ENCODE peak calls at places on chromosomes 5 and 9, in seven cellular contexts. P is IMR-90, N is H1, X is HCT116, Z is HepG2, D is K562, U is GM12878. Q is an unnamed sample.

GRCh38 chr9:72444436-72444835 is 77.0 kb upstream of the TMC1 start:
- DNase-seq in Z (no peak), N (no peak), D (no peak), U (no peak), P (no peak), X (no peak), Q (no peak)

GRCh38 chr9:81372628-81373191 is 316.6 kb downstream of the TLE1 start:
- DNase-seq in U (no peak), D (no peak), X (no peak), N (no peak), P (no peak), Z (no peak), Q (no peak)

GRCh38 chr5:153516503-153516902 is 26.0 kb downstream of the GRIA1 start:
- DNase-seq in N (no peak), P (no peak), X (no peak), U (no peak), D (no peak), Z (no peak), Q (no peak)

GRCh38 chr9:132647355-132647754 is 22.4 kb downstream of the DDX31 start:
- DNase-seq in D (no peak), Z (no peak), N (no peak), X (no peak), P (peak; percentile 100), U (no peak), Q (no peak)

GRCh38 chr5:167743685-167744084 is 547.8 kb upstream of the WWC1 start:
- DNase-seq in Z (no peak), X (no peak), U (no peak), N (no peak), D (no peak), P (peak; percentile 81), Q (no peak)

GRCh38 chr5:62627901-62628300 is 49.3 kb downstream of the LRRC70 start:
- DNase-seq in D (no peak), X (no peak), U (no peak), P (no peak), N (peak; percentile 17), Z (no peak), Q (no peak)

GRCh38 chr9:101508203-101508602 is 25.4 kb upstream of the RNF20 start:
- DNase-seq in N (no peak), X (no peak), U (no peak), Z (no peak), P (peak; percentile 51), D (no peak), Q (no peak)

GRCh38 chr5:56900395-56900794 is 9.0 kb upstream of the SETD9 start:
- DNase-seq in U (no peak), X (no peak), Z (no peak), D (no peak), P (peak; percentile 53), N (no peak), Q (peak; percentile 42)

GRCh38 chr5:6674421-6674820 is 38.8 kb upstream of the TENT4A start:
- DNase-seq in Z (no peak), N (no peak), X (no peak), D (no peak), U (no peak), P (no peak), Q (no peak)

GRCh38 chr5:69217732-69218568 is 16.7 kb upstream of the CDK7 start:
- DNase-seq in D (peak; percentile 96), U (peak; percentile 69), Z (peak; percentile 88), X (peak; percentile 83), P (peak; percentile 86), N (peak; percentile 92), Q (peak; percentile 90)

GRCh38 chr5:134803821-134804220 is 41.9 kb upstream of the C5orf24 start:
- DNase-seq in U (no peak), X (no peak), Z (no peak), N (no peak), D (no peak), P (no peak), Q (no peak)

GRCh38 chr9:127444283-127444920 is 6.8 kb downstream of the RPL12 start:
- DNase-seq in D (no peak), N (no peak), U (no peak), P (no peak), Z (no peak), X (no peak), Q (no peak)

GRCh38 chr5:43042626-43043399 is 2.7 kb upstream of the ANXA2R start:
- DNase-seq in X (peak; percentile 62), P (peak; percentile 70), D (peak; percentile 72), Z (no peak), N (peak; percentile 67), U (peak; percentile 55), Q (peak; percentile 77)

GRCh38 chr5:54234304-54234938 is 76.0 kb downstream of the ARL15 start:
- DNase-seq in U (no peak), N (no peak), X (no peak), P (peak; percentile 73), D (no peak), Z (peak; percentile 9), Q (peak; percentile 38)

GRCh38 chr9:7216004-7216821 is 458.4 kb downstream of the KDM4C start:
- DNase-seq in U (no peak), P (peak; percentile 7), N (no peak), D (no peak), Z (peak; percentile 13), X (no peak), Q (no peak)

GRCh38 chr9:38621434-38622082 is 1.2 kb upstream of the ANKRD18A start:
- DNase-seq in D (no peak), X (no peak), Z (peak; percentile 3), N (peak; percentile 81), U (no peak), P (no peak), Q (no peak)

GRCh38 chr5:82022499-82022898 is 50.7 kb downstream of the ATG10 start:
- DNase-seq in D (no peak), X (no peak), U (no peak), Z (no peak), P (no peak), N (no peak), Q (no peak)

GRCh38 chr5:82019342-82020138 is 47.7 kb downstream of the ATG10 start:
- DNase-seq in P (no peak), U (no peak), D (no peak), X (no peak), Z (peak; percentile 50), N (no peak), Q (no peak)

GRCh38 chr5:82023530-82024095 is 51.8 kb downstream of the ATG10 start:
- DNase-seq in X (no peak), P (peak; percentile 44), D (no peak), N (no peak), U (no peak), Z (no peak), Q (no peak)

GRCh38 chr5:82018462-82018861 is 46.6 kb downstream of the ATG10 start:
- DNase-seq in N (no peak), X (no peak), Z (peak; percentile 80), U (no peak), D (peak; percentile 32), P (peak; percentile 19), Q (no peak)
- TF ChIP-seq CTCF in N (no peak), X (no peak), Z (peak; percentile 65), U (no peak), D (peak; percentile 41), P (no peak), Q (no peak)

GRCh38 chr5:136501133-136501532 is 135.8 kb upstream of the TRPC7 start:
- DNase-seq in N (no peak), U (no peak), D (no peak), X (no peak), P (no peak), Z (no peak), Q (no peak)
- H3K9ac ChIP-seq in N (no peak overlapping the region), U (no peak overlapping the region), D (no peak overlapping the region), X (no peak overlapping the region), P (no peak overlapping the region), Z (no peak overlapping the region), Q (no peak overlapping the region)

DNA sequence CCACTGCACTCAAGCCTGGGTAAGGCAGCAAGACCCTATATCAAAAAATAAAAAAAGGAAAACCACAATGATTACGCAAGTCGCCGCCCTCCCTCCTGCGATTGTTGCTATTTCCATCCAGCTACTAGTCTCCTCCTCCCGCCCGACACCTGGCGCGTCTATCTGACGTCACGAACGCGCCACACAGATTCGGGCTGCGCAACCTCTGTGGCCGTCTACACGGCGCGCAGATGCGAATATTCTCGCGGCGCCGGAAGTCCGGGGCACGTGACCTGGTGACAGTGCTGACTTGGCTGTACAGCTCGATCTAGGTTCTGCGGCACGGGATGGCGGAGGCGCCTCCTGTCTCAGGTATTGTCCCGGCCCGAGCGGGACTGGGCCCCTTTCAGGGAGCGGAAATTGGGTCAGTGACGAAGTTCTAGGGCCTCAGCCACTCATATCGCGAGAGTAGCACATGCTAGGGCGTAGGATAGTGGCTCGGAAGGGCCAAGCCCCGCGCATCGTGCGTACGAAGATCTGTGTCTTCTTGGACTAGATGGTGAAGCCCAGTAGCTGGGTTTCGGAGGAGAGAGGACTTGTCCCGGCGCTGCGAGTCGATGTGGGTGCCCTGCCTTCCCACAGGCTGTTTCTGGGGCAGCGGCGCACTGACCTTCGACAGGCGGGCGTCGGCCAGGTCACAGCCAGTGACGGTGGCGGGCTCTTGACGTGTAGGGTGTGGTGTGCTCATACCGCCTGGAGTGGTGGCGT is at the start of gene NFX1:
- DNase-seq in N (peak; percentile 96), X (peak; percentile 95), P (peak; percentile 99), D (peak; percentile 90), Z (peak; percentile 94), U (peak; percentile 94), Q (peak; percentile 99)
- TF ChIP-seq POLR2A in N (peak; percentile 96), X (peak; percentile 68), P (peak; percentile 98), D (peak; percentile 93), Z (peak; percentile 87), U (peak; percentile 98), Q (peak; percentile 95)

GRCh38 chr5:81297531-81297930 is 3.9 kb upstream of the ZCCHC9 start:
- DNase-seq in X (no peak), N (no peak), P (no peak), U (no peak), Z (no peak), D (no peak), Q (no peak)

GRCh38 chr5:81302596-81302995 is 1.2 kb downstream of the ZCCHC9 start:
- DNase-seq in P (peak; percentile 31), D (no peak), U (no peak), N (no peak), Z (peak; percentile 24), X (no peak), Q (no peak)

GRCh38 chr5:81305783-81306182 is 4.4 kb downstream of the ZCCHC9 start:
- DNase-seq in P (no peak), X (no peak), U (no peak), N (no peak), Z (no peak), D (no peak), Q (no peak)

GRCh38 chr5:81303563-81303962 is 2.2 kb downstream of the ZCCHC9 start:
- DNase-seq in X (no peak), P (peak; percentile 94), D (no peak), N (no peak), Z (peak; percentile 20), U (no peak), Q (no peak)

DNA sequence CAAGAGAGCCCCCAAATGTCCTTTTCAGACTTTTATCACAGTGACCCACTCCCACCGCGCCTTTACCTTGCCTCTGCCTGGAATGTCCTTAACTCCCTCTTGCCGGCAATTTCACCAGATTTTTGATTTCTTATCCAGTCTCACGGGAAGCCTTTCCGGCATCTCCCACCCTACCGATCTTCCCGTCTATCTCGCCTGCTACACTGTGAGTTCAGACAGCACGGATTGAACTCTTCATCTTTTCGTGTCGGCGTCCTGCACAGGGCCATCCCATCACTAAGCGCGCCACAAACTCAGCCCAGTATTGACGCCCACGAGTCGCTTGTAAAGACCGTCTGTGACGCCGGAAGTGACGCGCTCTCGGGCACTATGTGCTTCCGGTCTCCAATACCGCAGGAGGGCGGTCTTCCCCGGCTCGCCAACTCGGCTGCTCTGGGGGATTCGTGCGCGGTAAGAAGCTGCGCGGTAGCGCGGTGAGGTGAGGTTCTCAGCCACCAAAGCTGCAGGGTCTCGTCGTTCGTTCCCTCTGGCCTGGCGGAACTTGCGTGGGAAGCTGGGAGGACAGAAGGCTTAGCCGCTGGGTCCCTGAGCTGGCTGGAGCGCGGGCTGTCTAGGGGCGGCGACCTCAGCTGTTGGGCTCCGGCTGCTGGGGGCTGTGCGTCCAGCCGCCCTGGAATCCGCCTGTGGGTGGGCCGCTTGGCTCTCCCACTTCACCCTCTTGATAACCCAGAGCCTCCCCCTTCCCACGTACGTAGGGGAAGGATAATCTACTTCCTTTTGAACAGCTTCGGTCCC is at the start of gene ZCCHC9:
- DNase-seq in Z (peak; percentile 90), X (peak; percentile 90), N (peak; percentile 91), D (peak; percentile 88), P (peak; percentile 96), U (peak; percentile 79), Q (peak; percentile 95)
- TF ChIP-seq CTCF in Z (peak; percentile 84), X (no peak), N (no peak), D (peak; percentile 39), P (peak; percentile 35), U (peak; percentile 2), Q (peak; percentile 14)